ENCODE peak calls at places on chromosomes 7 and 10, in four cellular contexts. One of them, this sample, is unnamed.

GRCh38 chr10:78966844-78967488 is 101.8 kb upstream of the ZMIZ1 start:
- DNase-seq in IMR-90: no peak
- DNase-seq in H9: no peak
- DNase-seq in H1: no peak
- DNase-seq in this sample: no peak

GRCh38 chr7:136911362-136911761 is 42.9 kb downstream of the CHRM2 start:
- DNase-seq in IMR-90: peak; percentile 65
- DNase-seq in H9: peak; percentile 29
- DNase-seq in H1: no peak
- DNase-seq in this sample: peak; percentile 76

GRCh38 chr10:70973275-70973674 is 84.9 kb upstream of the PCBD1 start:
- DNase-seq in IMR-90: no peak
- DNase-seq in H9: no peak
- DNase-seq in H1: no peak
- DNase-seq in this sample: no peak

GRCh38 chr10:59098387-59098786 is 78.1 kb upstream of the PHYHIPL start:
- DNase-seq in IMR-90: peak; percentile 65
- DNase-seq in H9: no peak
- DNase-seq in H1: no peak
- DNase-seq in this sample: no peak

GRCh38 chr10:94212876-94213595 is 149.7 kb downstream of the NOC3L start:
- DNase-seq in IMR-90: no peak
- DNase-seq in H9: no peak
- DNase-seq in H1: no peak
- DNase-seq in this sample: no peak

GRCh38 chr7:149238051-149238450 is 1.4 kb upstream of the ZNF212 start:
- DNase-seq in IMR-90: peak; percentile 37
- DNase-seq in H9: no peak
- DNase-seq in H1: no peak
- DNase-seq in this sample: no peak

GRCh38 chr10:132746801-132747625 is 38.9 kb downstream of the NKX6-2 start:
- DNase-seq in IMR-90: no peak
- DNase-seq in H9: peak; percentile 66
- DNase-seq in H1: peak; percentile 10
- DNase-seq in this sample: peak; percentile 11

GRCh38 chr10:33152146-33152545 is 182.3 kb downstream of the NRP1 start:
- DNase-seq in IMR-90: no peak
- DNase-seq in H9: no peak
- DNase-seq in H1: no peak
- DNase-seq in this sample: no peak

GRCh38 chr10:83612050-83612449 is 527.3 kb upstream of the GHITM start:
- DNase-seq in IMR-90: peak; percentile 50
- DNase-seq in H9: no peak
- DNase-seq in H1: no peak
- DNase-seq in this sample: no peak

GRCh38 chr7:36746347-36746746 is 22.1 kb upstream of the AOAH start:
- DNase-seq in IMR-90: peak; percentile 2
- DNase-seq in H9: no peak
- DNase-seq in H1: no peak
- DNase-seq in this sample: no peak

GRCh38 chr7:157010588-157011332 is at the start of gene MNX1:
- DNase-seq in IMR-90: no peak
- DNase-seq in H9: peak; percentile 87
- DNase-seq in H1: no peak
- DNase-seq in this sample: peak; percentile 89

GRCh38 chr7:711967-712600 is 14.4 kb upstream of the DNAAF5 start:
- DNase-seq in IMR-90: no peak
- DNase-seq in H9: no peak
- DNase-seq in H1: no peak
- DNase-seq in this sample: no peak

GRCh38 chr10:126080879-126081331 is 184.5 kb downstream of the FANK1 start:
- DNase-seq in IMR-90: peak; percentile 89
- DNase-seq in H9: no peak
- DNase-seq in H1: no peak
- DNase-seq in this sample: no peak

GRCh38 chr10:13162013-13162364 is 631 bp downstream of the MCM10 start:
- DNase-seq in IMR-90: no peak
- DNase-seq in H9: no peak
- DNase-seq in H1: no peak
- DNase-seq in this sample: peak; percentile 34

GRCh38 chr7:1156782-1157535 is 3.0 kb downstream of the ZFAND2A start:
- DNase-seq in IMR-90: peak; percentile 52
- DNase-seq in H9: no peak
- DNase-seq in H1: no peak
- DNase-seq in this sample: no peak

GRCh38 chr7:30162622-30163124 is 27.9 kb downstream of the MTURN start:
- DNase-seq in IMR-90: peak; percentile 59
- DNase-seq in H9: no peak
- DNase-seq in H1: no peak
- DNase-seq in this sample: no peak

GRCh38 chr10:31822616-31823318 is 105.9 kb downstream of the ARHGAP12 start:
- DNase-seq in IMR-90: no peak
- DNase-seq in H9: no peak
- DNase-seq in H1: no peak
- DNase-seq in this sample: no peak

GRCh38 chr10:71708301-71708703 is 11.3 kb downstream of the C10orf105 start:
- DNase-seq in IMR-90: no peak
- DNase-seq in H9: peak; percentile 88
- DNase-seq in H1: peak; percentile 62
- DNase-seq in this sample: peak; percentile 69

GRCh38 chr10:25339966-25340365 is 165.2 kb downstream of the GPR158 start:
- DNase-seq in IMR-90: no peak
- DNase-seq in H9: no peak
- DNase-seq in H1: no peak
- DNase-seq in this sample: no peak

GRCh38 chr7:30899630-30900029 is 12.0 kb upstream of the AQP1 start:
- DNase-seq in IMR-90: no peak
- DNase-seq in H9: no peak
- DNase-seq in H1: no peak
- DNase-seq in this sample: no peak

GRCh38 chr7:90749774-90750173 is 153.7 kb downstream of the CDK14 start:
- DNase-seq in IMR-90: peak; percentile 33
- DNase-seq in H9: no peak
- DNase-seq in H1: no peak
- DNase-seq in this sample: peak; percentile 75

GRCh38 chr10:113893570-113893969 is 39.1 kb downstream of the NHLRC2 start:
- DNase-seq in IMR-90: no peak
- DNase-seq in H9: no peak
- DNase-seq in H1: no peak
- DNase-seq in this sample: no peak

GRCh38 chr7:1025747-1026581 is 18.4 kb upstream of the GPR146 start:
- DNase-seq in IMR-90: no peak
- DNase-seq in H9: no peak
- DNase-seq in H1: no peak
- DNase-seq in this sample: no peak

GRCh38 chr7:8251195-8251594 is 10.8 kb downstream of the ICA1 start:
- DNase-seq in IMR-90: no peak
- DNase-seq in H9: no peak
- DNase-seq in H1: no peak
- DNase-seq in this sample: no peak

GRCh38 chr10:126218174-126218573 is 170.1 kb downstream of the ADAM12 start:
- DNase-seq in IMR-90: no peak
- DNase-seq in H9: no peak
- DNase-seq in H1: no peak
- DNase-seq in this sample: no peak

GRCh38 chr10:132654708-132655661 is 117.4 kb downstream of the INPP5A start:
- DNase-seq in IMR-90: peak; percentile 55
- DNase-seq in H9: peak; percentile 79
- DNase-seq in H1: peak; percentile 39
- DNase-seq in this sample: peak; percentile 62

GRCh38 chr10:35211390-35211789 is 84.7 kb downstream of the CREM start:
- DNase-seq in IMR-90: no peak
- DNase-seq in H9: no peak
- DNase-seq in H1: no peak
- DNase-seq in this sample: peak; percentile 87

GRCh38 chr10:35210961-35211360 is 84.3 kb downstream of the CREM start:
- DNase-seq in IMR-90: no peak
- DNase-seq in H9: no peak
- DNase-seq in H1: no peak
- DNase-seq in this sample: no peak

GRCh38 chr10:35208536-35208935 is 81.9 kb downstream of the CREM start:
- DNase-seq in IMR-90: no peak
- DNase-seq in H9: no peak
- DNase-seq in H1: no peak
- DNase-seq in this sample: no peak

GRCh38 chr10:35206274-35206673 is 79.6 kb downstream of the CREM start:
- DNase-seq in IMR-90: no peak
- DNase-seq in H9: no peak
- DNase-seq in H1: no peak
- DNase-seq in this sample: no peak

DNA sequence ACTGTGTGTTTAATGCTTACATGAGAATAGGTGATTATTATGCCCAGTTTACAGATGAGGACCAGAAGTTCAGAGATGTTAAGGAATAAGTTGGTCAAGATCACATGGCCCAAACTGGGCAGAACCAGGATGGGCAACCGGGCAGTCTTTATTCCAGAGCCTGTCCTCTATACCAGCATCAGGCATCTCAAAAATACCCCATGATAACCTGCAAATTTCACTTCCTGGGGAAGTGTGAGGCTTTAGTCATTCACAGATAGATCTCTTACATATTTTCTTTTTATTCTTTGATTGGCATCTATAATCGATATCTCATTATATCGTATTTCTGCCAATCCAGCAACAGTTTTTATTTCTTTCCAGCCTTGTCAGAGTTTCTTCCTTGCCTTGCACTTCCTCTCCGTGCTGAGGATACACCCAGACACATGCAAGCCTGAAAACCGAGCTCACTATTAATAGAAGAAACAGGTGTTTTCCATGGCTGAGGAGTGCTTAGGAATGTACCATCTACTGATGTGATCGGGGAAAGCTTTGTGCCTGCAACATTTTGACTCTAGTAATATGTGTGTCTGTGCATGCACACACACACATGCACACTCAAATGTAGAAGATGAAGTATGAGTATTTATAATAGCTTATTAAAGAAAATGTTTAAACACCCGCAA is 82.4 kb downstream of the CREM start:
- DNase-seq in IMR-90: no peak
- DNase-seq in H9: no peak
- DNase-seq in H1: no peak
- DNase-seq in this sample: no peak
- H3K56ac ChIP-seq in IMR-90: no peak overlapping the region
- H3K56ac ChIP-seq in H9: no peak overlapping the region
- H3K56ac ChIP-seq in H1: no peak overlapping the region
- H3K56ac ChIP-seq in this sample: no peak overlapping the region

GRCh38 chr10:122303271-122304053 is 32.4 kb downstream of the BTBD16 start:
- DNase-seq in IMR-90: no peak
- DNase-seq in H9: no peak
- DNase-seq in H1: no peak
- DNase-seq in this sample: no peak
- H2AK5ac ChIP-seq in IMR-90: no peak overlapping the region
- H2AK5ac ChIP-seq in H9: no peak overlapping the region
- H2AK5ac ChIP-seq in H1: no peak overlapping the region
- H2AK5ac ChIP-seq in this sample: no peak overlapping the region

DNA sequence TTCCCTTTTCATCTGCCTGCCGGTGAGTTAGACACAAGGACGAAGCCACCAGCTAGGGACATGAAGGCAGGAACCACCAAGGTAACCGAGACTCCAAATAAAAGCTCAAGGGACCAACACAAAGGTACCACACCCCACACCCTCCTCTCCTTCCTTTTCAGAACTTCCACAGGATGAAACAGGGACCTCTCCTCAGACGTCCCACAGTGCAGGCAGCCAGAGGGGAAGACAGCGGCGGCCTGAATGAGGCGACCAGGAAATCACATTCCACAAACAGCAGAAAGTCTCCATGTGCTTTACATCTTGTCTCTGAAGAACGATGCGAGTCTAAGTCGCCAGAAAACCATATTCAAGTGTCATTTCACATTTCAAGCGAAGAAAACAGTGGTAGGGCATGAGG is 97.8 kb downstream of the DIP2C start:
- DNase-seq in IMR-90: no peak
- DNase-seq in H9: no peak
- DNase-seq in H1: no peak
- DNase-seq in this sample: peak; percentile 29
- H3K56ac ChIP-seq in IMR-90: no peak overlapping the region
- H3K56ac ChIP-seq in H9: no peak overlapping the region
- H3K56ac ChIP-seq in H1: no peak overlapping the region
- H3K56ac ChIP-seq in this sample: no peak overlapping the region

DNA sequence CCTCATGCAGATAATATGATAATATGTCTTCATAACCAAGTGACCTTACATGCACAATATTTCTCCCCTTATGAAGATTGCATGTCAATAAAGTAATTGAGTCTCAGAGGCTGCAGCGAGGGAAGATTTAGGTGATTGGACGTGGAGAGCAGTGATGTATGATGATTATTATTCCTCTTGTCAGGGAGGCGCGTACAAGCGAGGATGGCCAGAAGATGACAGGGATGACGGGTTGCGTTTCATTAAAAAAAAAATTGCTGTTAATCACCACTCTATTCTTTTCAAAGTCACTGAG is 997.9 kb downstream of the LRMDA start:
- DNase-seq in IMR-90: no peak
- DNase-seq in H9: no peak
- DNase-seq in H1: no peak
- DNase-seq in this sample: no peak
- H2AK5ac ChIP-seq in IMR-90: no peak overlapping the region
- H2AK5ac ChIP-seq in H9: no peak overlapping the region
- H2AK5ac ChIP-seq in H1: no peak overlapping the region
- H2AK5ac ChIP-seq in this sample: no peak overlapping the region

GRCh38 chr7:41538810-41539724 is 163.8 kb downstream of the INHBA start:
- DNase-seq in IMR-90: peak; percentile 50
- DNase-seq in H9: peak; percentile 28
- DNase-seq in H1: peak; percentile 25
- DNase-seq in this sample: peak; percentile 6
- H3K56ac ChIP-seq in IMR-90: no peak overlapping the region
- H3K56ac ChIP-seq in H9: no peak overlapping the region
- H3K56ac ChIP-seq in H1: peak overlapping the region; percentile 16
- H3K56ac ChIP-seq in this sample: no peak overlapping the region

This sample was measured in mesendoderm.